ENCODE peak calls at places on chromosomes 12 and 14, in nine cellular contexts. One of them, this sample, is unnamed.

GRCh38 chr12:45565590-45565989 is 163.9 kb upstream of the ARID2 start:
- DNase-seq in small intestine: no peak
- DNase-seq in tibial artery: no peak
- DNase-seq in CD4-positive, CD25-positive, alpha-beta regulatory T cell: no peak
- DNase-seq in AG10803: no peak
- DNase-seq in body of pancreas: no peak
- DNase-seq in brain microvascular endothelial cell: no peak
- DNase-seq in suprapubic skin: no peak
- DNase-seq in aorta: no peak
- DNase-seq in this sample: no peak

GRCh38 chr12:115046805-115047204 is 362.8 kb upstream of the TBX3 start:
- DNase-seq in small intestine: no peak
- DNase-seq in tibial artery: no peak
- DNase-seq in CD4-positive, CD25-positive, alpha-beta regulatory T cell: no peak
- DNase-seq in AG10803: no peak
- DNase-seq in body of pancreas: no peak
- DNase-seq in brain microvascular endothelial cell: no peak
- DNase-seq in suprapubic skin: no peak
- DNase-seq in aorta: no peak
- DNase-seq in this sample: no peak

GRCh38 chr12:96425973-96426372 is 25.7 kb upstream of the CDK17 start:
- DNase-seq in small intestine: no peak
- DNase-seq in tibial artery: no peak
- DNase-seq in CD4-positive, CD25-positive, alpha-beta regulatory T cell: no peak
- DNase-seq in AG10803: peak; percentile 81
- DNase-seq in body of pancreas: no peak
- DNase-seq in brain microvascular endothelial cell: no peak
- DNase-seq in suprapubic skin: no peak
- DNase-seq in aorta: no peak
- DNase-seq in this sample: no peak

GRCh38 chr12:121724930-121725329 is 12.4 kb downstream of the TMEM120B start:
- DNase-seq in small intestine: no peak
- DNase-seq in tibial artery: no peak
- DNase-seq in CD4-positive, CD25-positive, alpha-beta regulatory T cell: no peak
- DNase-seq in AG10803: no peak
- DNase-seq in body of pancreas: no peak
- DNase-seq in brain microvascular endothelial cell: no peak
- DNase-seq in suprapubic skin: no peak
- DNase-seq in aorta: no peak
- DNase-seq in this sample: no peak

GRCh38 chr12:50620050-50620974 is 115.5 kb downstream of the DIP2B start:
- DNase-seq in small intestine: no peak
- DNase-seq in tibial artery: no peak
- DNase-seq in CD4-positive, CD25-positive, alpha-beta regulatory T cell: peak; percentile 38
- DNase-seq in AG10803: peak; percentile 90
- DNase-seq in body of pancreas: no peak
- DNase-seq in brain microvascular endothelial cell: peak; percentile 94
- DNase-seq in suprapubic skin: no peak
- DNase-seq in aorta: no peak
- DNase-seq in this sample: peak; percentile 76

GRCh38 chr12:1579626-1580025 is 14.8 kb downstream of the FBXL14 start:
- DNase-seq in small intestine: no peak
- DNase-seq in tibial artery: no peak
- DNase-seq in CD4-positive, CD25-positive, alpha-beta regulatory T cell: no peak
- DNase-seq in AG10803: peak; percentile 77
- DNase-seq in body of pancreas: no peak
- DNase-seq in brain microvascular endothelial cell: no peak
- DNase-seq in suprapubic skin: no peak
- DNase-seq in aorta: no peak
- DNase-seq in this sample: no peak

GRCh38 chr14:80387563-80387981 is 176.3 kb upstream of the DIO2 start:
- DNase-seq in small intestine: no peak
- DNase-seq in tibial artery: no peak
- DNase-seq in CD4-positive, CD25-positive, alpha-beta regulatory T cell: no peak
- DNase-seq in AG10803: peak; percentile 38
- DNase-seq in body of pancreas: no peak
- DNase-seq in brain microvascular endothelial cell: no peak
- DNase-seq in suprapubic skin: no peak
- DNase-seq in aorta: no peak
- DNase-seq in this sample: no peak

GRCh38 chr14:89473569-89473968 is 56.5 kb upstream of the FOXN3 start:
- DNase-seq in small intestine: no peak
- DNase-seq in tibial artery: peak; percentile 21
- DNase-seq in CD4-positive, CD25-positive, alpha-beta regulatory T cell: no peak
- DNase-seq in AG10803: no peak
- DNase-seq in body of pancreas: no peak
- DNase-seq in brain microvascular endothelial cell: no peak
- DNase-seq in suprapubic skin: no peak
- DNase-seq in aorta: no peak
- DNase-seq in this sample: no peak

GRCh38 chr12:21985155-21985554 is 43.9 kb upstream of the ABCC9 start:
- DNase-seq in small intestine: no peak
- DNase-seq in tibial artery: no peak
- DNase-seq in CD4-positive, CD25-positive, alpha-beta regulatory T cell: no peak
- DNase-seq in AG10803: no peak
- DNase-seq in body of pancreas: no peak
- DNase-seq in brain microvascular endothelial cell: peak; percentile 27
- DNase-seq in suprapubic skin: no peak
- DNase-seq in aorta: no peak
- DNase-seq in this sample: no peak

GRCh38 chr14:104109121-104109541 is 23.6 kb downstream of the ASPG start:
- DNase-seq in small intestine: no peak
- DNase-seq in tibial artery: peak; percentile 52
- DNase-seq in CD4-positive, CD25-positive, alpha-beta regulatory T cell: no peak
- DNase-seq in AG10803: no peak
- DNase-seq in body of pancreas: no peak
- DNase-seq in brain microvascular endothelial cell: no peak
- DNase-seq in suprapubic skin: peak; percentile 72
- DNase-seq in aorta: peak; percentile 71
- DNase-seq in this sample: no peak

GRCh38 chr12:54215990-54216579 is 27.3 kb upstream of the SMUG1 start:
- DNase-seq in small intestine: no peak
- DNase-seq in tibial artery: no peak
- DNase-seq in CD4-positive, CD25-positive, alpha-beta regulatory T cell: peak; percentile 67
- DNase-seq in AG10803: no peak
- DNase-seq in body of pancreas: no peak
- DNase-seq in brain microvascular endothelial cell: no peak
- DNase-seq in suprapubic skin: no peak
- DNase-seq in aorta: peak; percentile 82
- DNase-seq in this sample: peak; percentile 22

GRCh38 chr12:129312048-129312447 is 458.8 kb downstream of the GLT1D1 start:
- DNase-seq in small intestine: no peak
- DNase-seq in tibial artery: no peak
- DNase-seq in CD4-positive, CD25-positive, alpha-beta regulatory T cell: no peak
- DNase-seq in AG10803: no peak
- DNase-seq in body of pancreas: no peak
- DNase-seq in brain microvascular endothelial cell: peak; percentile 17
- DNase-seq in suprapubic skin: no peak
- DNase-seq in aorta: no peak
- DNase-seq in this sample: peak; percentile 11

GRCh38 chr12:24759155-24759554 is 189.7 kb downstream of the BCAT1 start:
- DNase-seq in small intestine: no peak
- DNase-seq in tibial artery: no peak
- DNase-seq in CD4-positive, CD25-positive, alpha-beta regulatory T cell: no peak
- DNase-seq in AG10803: peak; percentile 12
- DNase-seq in body of pancreas: no peak
- DNase-seq in brain microvascular endothelial cell: peak; percentile 79
- DNase-seq in suprapubic skin: no peak
- DNase-seq in aorta: no peak
- DNase-seq in this sample: no peak

GRCh38 chr12:18752947-18753346 is 15.0 kb downstream of the CAPZA3 start:
- DNase-seq in small intestine: no peak
- DNase-seq in tibial artery: no peak
- DNase-seq in CD4-positive, CD25-positive, alpha-beta regulatory T cell: no peak
- DNase-seq in AG10803: no peak
- DNase-seq in body of pancreas: no peak
- DNase-seq in brain microvascular endothelial cell: no peak
- DNase-seq in suprapubic skin: no peak
- DNase-seq in aorta: no peak
- DNase-seq in this sample: no peak

GRCh38 chr14:101543814-101544213 is 17.5 kb upstream of the DIO3 start:
- DNase-seq in small intestine: no peak
- DNase-seq in tibial artery: no peak
- DNase-seq in CD4-positive, CD25-positive, alpha-beta regulatory T cell: no peak
- DNase-seq in AG10803: no peak
- DNase-seq in body of pancreas: no peak
- DNase-seq in brain microvascular endothelial cell: no peak
- DNase-seq in suprapubic skin: no peak
- DNase-seq in aorta: no peak
- DNase-seq in this sample: no peak

GRCh38 chr12:47741340-47741703 is 16.0 kb upstream of the ENDOU start:
- DNase-seq in small intestine: peak; percentile 58
- DNase-seq in tibial artery: peak; percentile 86
- DNase-seq in CD4-positive, CD25-positive, alpha-beta regulatory T cell: peak; percentile 52
- DNase-seq in AG10803: peak; percentile 42
- DNase-seq in body of pancreas: peak; percentile 47
- DNase-seq in brain microvascular endothelial cell: no peak
- DNase-seq in suprapubic skin: peak; percentile 88
- DNase-seq in aorta: peak; percentile 88
- DNase-seq in this sample: peak; percentile 85

GRCh38 chr12:32437095-32437515 is 37.7 kb downstream of the FGD4 start:
- DNase-seq in small intestine: no peak
- DNase-seq in tibial artery: no peak
- DNase-seq in CD4-positive, CD25-positive, alpha-beta regulatory T cell: no peak
- DNase-seq in AG10803: peak; percentile 94
- DNase-seq in body of pancreas: no peak
- DNase-seq in brain microvascular endothelial cell: peak; percentile 91
- DNase-seq in suprapubic skin: no peak
- DNase-seq in aorta: no peak
- DNase-seq in this sample: no peak

GRCh38 chr12:50174971-50175715 is 8.0 kb upstream of the CERS5 start:
- DNase-seq in small intestine: peak; percentile 58
- DNase-seq in tibial artery: no peak
- DNase-seq in CD4-positive, CD25-positive, alpha-beta regulatory T cell: peak; percentile 67
- DNase-seq in AG10803: peak; percentile 85
- DNase-seq in body of pancreas: no peak
- DNase-seq in brain microvascular endothelial cell: no peak
- DNase-seq in suprapubic skin: no peak
- DNase-seq in aorta: no peak
- DNase-seq in this sample: peak; percentile 47

GRCh38 chr12:90396556-90396955 is 558.4 kb downstream of the CCER1 start:
- DNase-seq in small intestine: no peak
- DNase-seq in tibial artery: no peak
- DNase-seq in CD4-positive, CD25-positive, alpha-beta regulatory T cell: no peak
- DNase-seq in AG10803: no peak
- DNase-seq in body of pancreas: no peak
- DNase-seq in brain microvascular endothelial cell: no peak
- DNase-seq in suprapubic skin: no peak
- DNase-seq in aorta: no peak
- DNase-seq in this sample: no peak

GRCh38 chr14:77315115-77315944 is 5.4 kb downstream of the POMT2 start:
- DNase-seq in small intestine: no peak
- DNase-seq in tibial artery: no peak
- DNase-seq in CD4-positive, CD25-positive, alpha-beta regulatory T cell: no peak
- DNase-seq in AG10803: no peak
- DNase-seq in body of pancreas: no peak
- DNase-seq in brain microvascular endothelial cell: no peak
- DNase-seq in suprapubic skin: no peak
- DNase-seq in aorta: no peak
- DNase-seq in this sample: no peak
- H3K4me3 ChIP-seq in small intestine: no peak overlapping the region
- H3K4me3 ChIP-seq in tibial artery: no peak overlapping the region
- H3K4me3 ChIP-seq in CD4-positive, CD25-positive, alpha-beta regulatory T cell: no peak overlapping the region
- H3K4me3 ChIP-seq in AG10803: no peak overlapping the region
- H3K4me3 ChIP-seq in body of pancreas: no peak overlapping the region
- H3K4me3 ChIP-seq in brain microvascular endothelial cell: no peak overlapping the region
- H3K4me3 ChIP-seq in suprapubic skin: no peak overlapping the region
- H3K4me3 ChIP-seq in aorta: no peak overlapping the region
- H3K4me3 ChIP-seq in this sample: no peak overlapping the region

GRCh38 chr12:116979109-116979508 is 68.4 kb downstream of the FBXW8 start:
- DNase-seq in small intestine: no peak
- DNase-seq in tibial artery: no peak
- DNase-seq in CD4-positive, CD25-positive, alpha-beta regulatory T cell: no peak
- DNase-seq in AG10803: no peak
- DNase-seq in body of pancreas: no peak
- DNase-seq in brain microvascular endothelial cell: no peak
- DNase-seq in suprapubic skin: no peak
- DNase-seq in aorta: no peak
- DNase-seq in this sample: no peak

GRCh38 chr12:116980083-116980482 is 69.3 kb downstream of the FBXW8 start:
- DNase-seq in small intestine: peak; percentile 18
- DNase-seq in tibial artery: no peak
- DNase-seq in CD4-positive, CD25-positive, alpha-beta regulatory T cell: no peak
- DNase-seq in AG10803: no peak
- DNase-seq in body of pancreas: no peak
- DNase-seq in brain microvascular endothelial cell: no peak
- DNase-seq in suprapubic skin: no peak
- DNase-seq in aorta: no peak
- DNase-seq in this sample: no peak

GRCh38 chr12:116977465-116978380 is 67.0 kb downstream of the FBXW8 start:
- DNase-seq in small intestine: no peak
- DNase-seq in tibial artery: no peak
- DNase-seq in CD4-positive, CD25-positive, alpha-beta regulatory T cell: no peak
- DNase-seq in AG10803: no peak
- DNase-seq in body of pancreas: no peak
- DNase-seq in brain microvascular endothelial cell: no peak
- DNase-seq in suprapubic skin: no peak
- DNase-seq in aorta: no peak
- DNase-seq in this sample: no peak

GRCh38 chr12:116984098-116984497 is 73.3 kb downstream of the FBXW8 start:
- DNase-seq in small intestine: no peak
- DNase-seq in tibial artery: no peak
- DNase-seq in CD4-positive, CD25-positive, alpha-beta regulatory T cell: no peak
- DNase-seq in AG10803: no peak
- DNase-seq in body of pancreas: no peak
- DNase-seq in brain microvascular endothelial cell: no peak
- DNase-seq in suprapubic skin: no peak
- DNase-seq in aorta: no peak
- DNase-seq in this sample: no peak

GRCh38 chr12:116982721-116983502 is 72.2 kb downstream of the FBXW8 start:
- DNase-seq in small intestine: no peak
- DNase-seq in tibial artery: peak; percentile 70
- DNase-seq in CD4-positive, CD25-positive, alpha-beta regulatory T cell: no peak
- DNase-seq in AG10803: peak; percentile 94
- DNase-seq in body of pancreas: no peak
- DNase-seq in brain microvascular endothelial cell: peak; percentile 48
- DNase-seq in suprapubic skin: no peak
- DNase-seq in aorta: no peak
- DNase-seq in this sample: no peak
- H3K4me3 ChIP-seq in small intestine: no peak overlapping the region
- H3K4me3 ChIP-seq in tibial artery: peak overlapping the region; percentile 41
- H3K4me3 ChIP-seq in CD4-positive, CD25-positive, alpha-beta regulatory T cell: no peak overlapping the region
- H3K4me3 ChIP-seq in AG10803: peak overlapping the region; percentile 37
- H3K4me3 ChIP-seq in body of pancreas: no peak overlapping the region
- H3K4me3 ChIP-seq in brain microvascular endothelial cell: no peak overlapping the region
- H3K4me3 ChIP-seq in suprapubic skin: peak overlapping the region; percentile 8
- H3K4me3 ChIP-seq in aorta: no peak overlapping the region
- H3K4me3 ChIP-seq in this sample: no peak overlapping the region

GRCh38 chr12:75706786-75707605 is 195.6 kb upstream of the KRR1 start:
- DNase-seq in small intestine: no peak
- DNase-seq in tibial artery: no peak
- DNase-seq in CD4-positive, CD25-positive, alpha-beta regulatory T cell: no peak
- DNase-seq in AG10803: peak; percentile 50
- DNase-seq in body of pancreas: no peak
- DNase-seq in brain microvascular endothelial cell: peak; percentile 68
- DNase-seq in suprapubic skin: no peak
- DNase-seq in aorta: no peak
- DNase-seq in this sample: no peak
- H3K4me3 ChIP-seq in small intestine: no peak overlapping the region
- H3K4me3 ChIP-seq in tibial artery: no peak overlapping the region
- H3K4me3 ChIP-seq in CD4-positive, CD25-positive, alpha-beta regulatory T cell: no peak overlapping the region
- H3K4me3 ChIP-seq in AG10803: no peak overlapping the region
- H3K4me3 ChIP-seq in body of pancreas: no peak overlapping the region
- H3K4me3 ChIP-seq in brain microvascular endothelial cell: no peak overlapping the region
- H3K4me3 ChIP-seq in suprapubic skin: no peak overlapping the region
- H3K4me3 ChIP-seq in aorta: no peak overlapping the region
- H3K4me3 ChIP-seq in this sample: no peak overlapping the region

GRCh38 chr14:44756577-44756976 is 205.2 kb downstream of the KLHL28 start:
- DNase-seq in small intestine: no peak
- DNase-seq in tibial artery: no peak
- DNase-seq in CD4-positive, CD25-positive, alpha-beta regulatory T cell: no peak
- DNase-seq in AG10803: no peak
- DNase-seq in body of pancreas: no peak
- DNase-seq in brain microvascular endothelial cell: no peak
- DNase-seq in suprapubic skin: no peak
- DNase-seq in aorta: no peak
- DNase-seq in this sample: no peak
- H3K4me3 ChIP-seq in small intestine: no peak overlapping the region
- H3K4me3 ChIP-seq in tibial artery: no peak overlapping the region
- H3K4me3 ChIP-seq in CD4-positive, CD25-positive, alpha-beta regulatory T cell: no peak overlapping the region
- H3K4me3 ChIP-seq in AG10803: no peak overlapping the region
- H3K4me3 ChIP-seq in body of pancreas: no peak overlapping the region
- H3K4me3 ChIP-seq in brain microvascular endothelial cell: no peak overlapping the region
- H3K4me3 ChIP-seq in suprapubic skin: no peak overlapping the region
- H3K4me3 ChIP-seq in aorta: no peak overlapping the region
- H3K4me3 ChIP-seq in this sample: no peak overlapping the region

This sample was measured in Jurkat, Clone E6-1.